ENCODE peak calls at places on chromosome 1, in four cellular contexts. One of them, this sample, is unnamed.

GRCh38 chr1:108609483-108610066 is 49.7 kb downstream of the EEIG2 start:
- DNase-seq in GM12891: no peak
- DNase-seq in neuronal stem cell: no peak
- DNase-seq in activated CD8-positive, alpha-beta memory T cell treated with anti-CD3 and anti-CD28 coated beads, Interleukin-2, amount 50 U/mL, for 4 hours: no peak
- DNase-seq in this sample: no peak

GRCh38 chr1:246773213-246773641 is 49.0 kb downstream of the SCCPDH start:
- DNase-seq in neuronal stem cell: no peak
- DNase-seq in GM12891: no peak
- DNase-seq in activated CD8-positive, alpha-beta memory T cell treated with anti-CD3 and anti-CD28 coated beads, Interleukin-2, amount 50 U/mL, for 4 hours: no peak
- DNase-seq in this sample: no peak

GRCh38 chr1:227947678-227948492 is at the start of gene WNT9A:
- DNase-seq in GM12891: peak; percentile 72
- DNase-seq in neuronal stem cell: peak; percentile 83
- DNase-seq in activated CD8-positive, alpha-beta memory T cell treated with anti-CD3 and anti-CD28 coated beads, Interleukin-2, amount 50 U/mL, for 4 hours: peak; percentile 18
- DNase-seq in this sample: peak; percentile 45

GRCh38 chr1:147892216-147892615 is 10.4 kb upstream of the GJA8 start:
- DNase-seq in activated CD8-positive, alpha-beta memory T cell treated with anti-CD3 and anti-CD28 coated beads, Interleukin-2, amount 50 U/mL, for 4 hours: no peak
- DNase-seq in GM12891: no peak
- DNase-seq in neuronal stem cell: no peak
- DNase-seq in this sample: peak; percentile 21

GRCh38 chr1:172895050-172895460 is 155.7 kb downstream of the TNFSF18 start:
- DNase-seq in activated CD8-positive, alpha-beta memory T cell treated with anti-CD3 and anti-CD28 coated beads, Interleukin-2, amount 50 U/mL, for 4 hours: no peak
- DNase-seq in neuronal stem cell: no peak
- DNase-seq in GM12891: peak; percentile 22
- DNase-seq in this sample: no peak

GRCh38 chr1:221840511-221841243 is 98.8 kb upstream of the DUSP10 start:
- DNase-seq in GM12891: no peak
- DNase-seq in activated CD8-positive, alpha-beta memory T cell treated with anti-CD3 and anti-CD28 coated beads, Interleukin-2, amount 50 U/mL, for 4 hours: no peak
- DNase-seq in neuronal stem cell: no peak
- DNase-seq in this sample: no peak

GRCh38 chr1:58432813-58433668 is 113.5 kb downstream of the OMA1 start:
- DNase-seq in neuronal stem cell: peak; percentile 69
- DNase-seq in GM12891: no peak
- DNase-seq in activated CD8-positive, alpha-beta memory T cell treated with anti-CD3 and anti-CD28 coated beads, Interleukin-2, amount 50 U/mL, for 4 hours: no peak
- DNase-seq in this sample: no peak

GRCh38 chr1:235022341-235023196 is 106.1 kb downstream of the TOMM20 start:
- DNase-seq in neuronal stem cell: no peak
- DNase-seq in activated CD8-positive, alpha-beta memory T cell treated with anti-CD3 and anti-CD28 coated beads, Interleukin-2, amount 50 U/mL, for 4 hours: no peak
- DNase-seq in GM12891: no peak
- DNase-seq in this sample: no peak

GRCh38 chr1:222224576-222224975 is 323.3 kb downstream of the HHIPL2 start:
- DNase-seq in GM12891: no peak
- DNase-seq in activated CD8-positive, alpha-beta memory T cell treated with anti-CD3 and anti-CD28 coated beads, Interleukin-2, amount 50 U/mL, for 4 hours: no peak
- DNase-seq in neuronal stem cell: no peak
- DNase-seq in this sample: no peak

GRCh38 chr1:5944848-5945167 is 47.4 kb downstream of the NPHP4 start:
- DNase-seq in activated CD8-positive, alpha-beta memory T cell treated with anti-CD3 and anti-CD28 coated beads, Interleukin-2, amount 50 U/mL, for 4 hours: no peak
- DNase-seq in neuronal stem cell: no peak
- DNase-seq in GM12891: no peak
- DNase-seq in this sample: no peak

GRCh38 chr1:32695098-32695904 is 7.3 kb downstream of the SYNC start:
- DNase-seq in GM12891: no peak
- DNase-seq in activated CD8-positive, alpha-beta memory T cell treated with anti-CD3 and anti-CD28 coated beads, Interleukin-2, amount 50 U/mL, for 4 hours: no peak
- DNase-seq in neuronal stem cell: no peak
- DNase-seq in this sample: no peak

GRCh38 chr1:197994907-197995407 is 77.8 kb downstream of the LHX9 start:
- DNase-seq in neuronal stem cell: no peak
- DNase-seq in activated CD8-positive, alpha-beta memory T cell treated with anti-CD3 and anti-CD28 coated beads, Interleukin-2, amount 50 U/mL, for 4 hours: no peak
- DNase-seq in GM12891: no peak
- DNase-seq in this sample: no peak

GRCh38 chr1:28577738-28578536 is 14.1 kb upstream of the RAB42 start:
- DNase-seq in activated CD8-positive, alpha-beta memory T cell treated with anti-CD3 and anti-CD28 coated beads, Interleukin-2, amount 50 U/mL, for 4 hours: no peak
- DNase-seq in GM12891: no peak
- DNase-seq in neuronal stem cell: no peak
- DNase-seq in this sample: peak; percentile 34

GRCh38 chr1:86380257-86380861 is 15.8 kb downstream of the ODF2L start:
- DNase-seq in GM12891: no peak
- DNase-seq in neuronal stem cell: peak; percentile 45
- DNase-seq in activated CD8-positive, alpha-beta memory T cell treated with anti-CD3 and anti-CD28 coated beads, Interleukin-2, amount 50 U/mL, for 4 hours: no peak
- DNase-seq in this sample: peak; percentile 71

GRCh38 chr1:78437393-78437792 is 53.4 kb upstream of the PTGFR start:
- DNase-seq in activated CD8-positive, alpha-beta memory T cell treated with anti-CD3 and anti-CD28 coated beads, Interleukin-2, amount 50 U/mL, for 4 hours: no peak
- DNase-seq in neuronal stem cell: no peak
- DNase-seq in GM12891: no peak
- DNase-seq in this sample: no peak